ENCODE peak calls at places on chromosomes 4 and X, in five cellular contexts. Y is A549, Z is astrocyte of the spinal cord, M is AG10803, S is progenitor cell of endocrine pancreas. K is an unnamed sample.

GRCh38 chr4:7187691-7188090 is 4.6 kb upstream of the SORCS2 start:
- DNase-seq in Y (no peak), Z (no peak), M (no peak), S (no peak), K (no peak)

GRCh38 chrX:55648434-55648833 is 25.2 kb downstream of the FOXR2 start:
- DNase-seq in Y (no peak), Z (no peak), M (no peak), S (no peak), K (no peak)

GRCh38 chr4:111775908-111776307 is 369.3 kb upstream of the FAM241A start:
- DNase-seq in Y (no peak), Z (no peak), M (peak), S (no peak), K (no peak)

GRCh38 chrX:41946230-41946629 is 22.9 kb upstream of the CASK start:
- DNase-seq in Y (no peak), Z (no peak), M (no peak), S (no peak), K (no peak)

GRCh38 chr4:105896984-105897760 is 1.9 kb downstream of the NPNT start:
- DNase-seq in Y (no peak), Z (no peak), M (no peak), S (no peak), K (no peak)

GRCh38 chrX:38694394-38694793 is 106.9 kb upstream of the MID1IP1 start:
- DNase-seq in Y (no peak), Z (no peak), M (no peak), S (no peak), K (no peak)

GRCh38 chr4:109302366-109303140 is at the start of gene COL25A1:
- DNase-seq in Y (peak), Z (peak), M (peak), S (peak), K (no peak)

GRCh38 chr4:182073278-182073677 is 169.9 kb upstream of the TENM3 start:
- DNase-seq in Y (no peak), Z (no peak), M (no peak), S (no peak), K (no peak)

GRCh38 chr4:184850431-184851199 is 24.8 kb upstream of the ACSL1 start:
- DNase-seq in Y (no peak), Z (no peak), M (no peak), S (no peak), K (no peak)

GRCh38 chrX:140526138-140526537 is 21.3 kb upstream of the SOX3 start:
- DNase-seq in Y (no peak), Z (peak), M (peak), S (no peak), K (no peak)

GRCh38 chr4:55002431-55002830 is 123.0 kb downstream of the KDR start:
- DNase-seq in Y (no peak), Z (no peak), M (no peak), S (no peak), K (no peak)

GRCh38 chr4:163758032-163758431 is 263.5 kb downstream of the TMA16 start:
- DNase-seq in Y (no peak), Z (no peak), M (no peak), S (no peak), K (no peak)

GRCh38 chrX:48899078-48899410 is 1.3 kb downstream of the PQBP1 start:
- DNase-seq in Y (no peak), Z (no peak), M (no peak), S (no peak), K (no peak)

GRCh38 chr4:13481569-13481968 is 2.6 kb downstream of the RAB28 start:
- DNase-seq in Y (peak), Z (peak), M (peak), S (no peak), K (no peak)

GRCh38 chrX:19342331-19342906 is 1.3 kb upstream of the PDHA1 start:
- DNase-seq in Y (no peak), Z (peak), M (no peak), S (no peak), K (no peak)

GRCh38 chrX:43121637-43122036 is 343.7 kb upstream of the PPP1R2C start:
- DNase-seq in Y (no peak), Z (no peak), M (no peak), S (no peak), K (no peak)

GRCh38 chr4:152479428-152480026 is 56.4 kb downstream of the FBXW7 start:
- DNase-seq in Y (no peak), Z (peak), M (peak), S (no peak), K (no peak)

GRCh38 chr4:150230556-150230955 is 152.3 kb downstream of the DCLK2 start:
- DNase-seq in Y (no peak), Z (no peak), M (no peak), S (no peak), K (no peak)

GRCh38 chr4:158873795-158874359 is 105.1 kb downstream of the FNIP2 start:
- DNase-seq in Y (peak), Z (peak), M (peak), S (no peak), K (peak)

GRCh38 chrX:69307736-69308135 is 142.5 kb upstream of the PJA1 start:
- DNase-seq in Y (no peak), Z (no peak), M (no peak), S (no peak), K (no peak)

GRCh38 chr4:128166982-128167381 is 105.9 kb downstream of the LARP1B start:
- DNase-seq in Y (no peak), Z (no peak), M (no peak), S (no peak), K (no peak)

GRCh38 chrX:9240956-9241355 is 207.0 kb upstream of the FAM9B start:
- DNase-seq in Y (no peak), Z (no peak), M (no peak), S (no peak), K (no peak)

GRCh38 chr4:48478273-48478672 is 4.9 kb upstream of the SLC10A4 start:
- DNase-seq in Y (no peak), Z (no peak), M (no peak), S (no peak), K (no peak)

GRCh38 chr4:7105261-7105660 is 37.4 kb upstream of the GRPEL1 start:
- DNase-seq in Y (no peak), Z (no peak), M (no peak), S (no peak), K (no peak)

GRCh38 chrX:136310411-136310810 is 9.6 kb downstream of the ADGRG4 start:
- DNase-seq in Y (peak), Z (peak), M (no peak), S (no peak), K (no peak)

GRCh38 chr4:145061325-145061920 is 36.6 kb downstream of the ANAPC10 start:
- DNase-seq in Y (peak), Z (peak), M (peak), S (no peak), K (peak)
- TF ChIP-seq CTCF in Y (peak), Z (peak), M (peak), S (peak), K (peak)

GRCh38 chr4:39655206-39655605 is 16.5 kb upstream of the SMIM14 start:
- DNase-seq in Y (no peak), Z (no peak), M (no peak), S (no peak), K (no peak)
- TF ChIP-seq CTCF in Y (no peak), Z (no peak), M (no peak), S (no peak), K (no peak)

GRCh38 chrX:16825306-16826035 is 39.2 kb downstream of the TXLNG start:
- DNase-seq in Y (peak), Z (no peak), M (peak), S (no peak), K (peak)

GRCh38 chrX:16827225-16827624 is 41.0 kb downstream of the TXLNG start:
- DNase-seq in Y (no peak), Z (peak), M (peak), S (no peak), K (no peak)

GRCh38 chrX:16822723-16823122 is 36.5 kb downstream of the TXLNG start:
- DNase-seq in Y (no peak), Z (peak), M (peak), S (no peak), K (no peak)

GRCh38 chrX:16828126-16828908 is 41.8 kb downstream of the RBBP7 start:
- DNase-seq in Y (peak), Z (peak), M (peak), S (no peak), K (peak)

DNA sequence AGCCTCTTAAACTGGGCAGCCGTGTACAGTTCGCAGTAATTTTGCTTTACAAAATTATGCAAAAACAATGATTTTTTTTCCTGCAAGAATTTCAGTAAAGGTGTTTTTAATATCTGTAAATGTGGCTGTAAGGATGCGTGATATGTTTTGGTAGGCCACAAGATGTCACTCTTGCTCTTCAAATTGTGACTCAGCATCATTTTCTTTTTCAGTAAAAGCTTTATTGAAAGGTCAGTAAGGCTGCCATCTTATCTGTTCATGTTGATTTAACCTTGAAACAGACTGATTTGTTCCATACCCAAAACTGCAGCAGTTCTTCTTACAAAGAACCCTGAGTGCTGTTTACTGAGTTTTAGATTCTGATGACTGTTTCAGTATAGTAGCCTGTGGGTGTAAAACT is 39.9 kb downstream of the TXLNG start:
- DNase-seq in Y (peak), Z (peak), M (peak), S (no peak), K (peak)
- TF ChIP-seq CTCF in Y (peak), Z (peak), M (peak), S (peak), K (peak)

DNA sequence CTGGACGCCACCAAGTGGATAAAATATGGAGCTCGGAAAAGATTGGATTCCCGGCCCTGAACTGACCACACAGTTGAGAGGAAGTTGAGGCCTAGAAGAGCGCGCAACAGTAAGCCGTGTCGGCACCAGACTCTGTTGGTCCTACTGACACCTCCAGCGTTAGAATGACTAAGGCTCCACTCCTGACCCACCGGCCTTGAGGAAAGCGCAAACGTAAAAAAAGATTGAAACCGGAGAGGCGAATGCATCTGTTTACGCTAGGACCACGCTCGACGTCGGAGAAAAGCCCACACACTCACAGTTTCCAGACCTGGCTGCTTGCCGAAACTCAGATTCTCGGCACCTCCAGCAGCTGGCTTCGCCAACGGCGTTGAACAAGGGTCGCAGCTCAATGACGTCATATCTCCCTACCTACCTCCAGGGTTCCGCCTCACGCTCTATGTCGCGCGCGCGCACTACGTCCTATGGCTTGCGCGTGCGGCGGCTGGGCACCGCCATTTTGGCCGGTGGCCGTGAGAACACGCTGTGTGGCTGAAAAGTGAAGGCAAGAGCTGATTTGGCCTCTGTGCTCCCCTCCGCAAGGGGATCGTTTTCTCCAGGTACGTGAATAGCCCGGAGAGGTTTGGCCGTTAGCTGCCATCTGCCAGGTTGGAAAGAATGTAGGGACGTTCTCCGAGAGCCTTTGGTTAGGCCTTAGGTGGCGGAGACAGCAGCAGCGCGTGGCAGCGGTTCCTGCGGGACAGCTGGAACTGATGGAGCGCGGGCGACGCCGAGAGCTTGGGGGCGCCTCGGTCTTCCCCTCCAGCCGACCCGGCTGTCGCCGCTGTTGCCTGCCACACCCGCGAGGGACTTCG is at the start of the genes ABCE1 and ANAPC10:
- DNase-seq in Y (peak), Z (peak), M (peak), S (peak), K (peak)
- TF ChIP-seq CTCF in Y (peak), Z (peak), M (peak), S (no peak), K (peak)

GRCh38 chrX:12702509-12703091 is 88.6 kb upstream of the PRPS2 start:
- DNase-seq in Y (peak), Z (no peak), M (no peak), S (no peak), K (no peak)
- TF ChIP-seq CTCF in Y (peak), Z (peak), M (peak), S (peak), K (peak)

DNA sequence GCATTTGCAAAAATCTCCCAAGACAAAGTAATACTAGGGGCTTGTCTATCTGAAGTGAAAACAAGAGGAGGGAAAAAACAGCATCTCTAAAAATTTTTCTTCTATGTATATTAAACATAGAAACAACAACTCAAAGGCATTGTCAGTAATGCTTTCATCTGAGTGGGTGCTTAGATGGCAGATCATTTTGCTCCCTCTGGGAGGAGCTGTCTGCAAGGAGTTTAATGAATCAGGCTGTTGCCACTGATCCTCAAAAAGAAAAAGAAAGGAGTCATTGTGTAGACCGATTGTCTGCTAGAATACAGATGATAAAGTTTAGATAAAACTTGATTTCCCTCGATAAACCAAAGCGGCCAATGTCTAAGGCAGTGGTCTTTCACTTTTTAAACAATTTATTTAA is 49.7 kb upstream of the KLHL8 start:
- DNase-seq in Y (peak), Z (peak), M (peak), S (no peak), K (no peak)
- TF ChIP-seq CTCF in Y (peak), Z (peak), M (peak), S (peak), K (peak)

DNA sequence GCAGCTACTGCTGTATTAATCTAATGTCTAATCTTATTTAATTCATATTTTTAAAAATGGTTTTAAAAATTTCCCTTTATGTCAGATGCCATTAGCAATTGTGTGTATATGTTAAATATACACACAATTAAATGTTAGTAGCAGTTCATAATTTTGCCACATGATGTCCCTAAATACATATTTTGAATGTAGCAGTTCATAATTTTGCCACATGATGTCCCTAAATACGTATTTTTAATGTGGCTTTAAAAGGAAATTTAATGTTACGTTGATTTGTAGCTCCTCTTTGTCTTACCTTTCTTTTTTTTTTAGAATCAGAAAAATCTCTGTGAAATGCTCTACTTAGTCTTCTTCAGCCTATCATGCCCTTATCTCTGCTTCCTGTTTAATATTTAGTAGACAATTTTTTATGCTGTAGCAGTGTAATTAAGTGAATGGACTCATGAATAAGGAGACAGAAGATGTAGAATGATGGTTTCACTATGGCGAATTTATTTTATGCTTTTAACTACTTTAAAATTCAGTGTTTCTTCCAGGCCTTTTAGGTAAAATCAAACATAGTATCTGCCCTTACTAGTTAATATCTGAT is 26.1 kb downstream of the RBM46 start:
- DNase-seq in Y (peak), Z (peak), M (peak), S (no peak), K (peak)
- TF ChIP-seq CTCF in Y (peak), Z (peak), M (peak), S (peak), K (peak)

DNA sequence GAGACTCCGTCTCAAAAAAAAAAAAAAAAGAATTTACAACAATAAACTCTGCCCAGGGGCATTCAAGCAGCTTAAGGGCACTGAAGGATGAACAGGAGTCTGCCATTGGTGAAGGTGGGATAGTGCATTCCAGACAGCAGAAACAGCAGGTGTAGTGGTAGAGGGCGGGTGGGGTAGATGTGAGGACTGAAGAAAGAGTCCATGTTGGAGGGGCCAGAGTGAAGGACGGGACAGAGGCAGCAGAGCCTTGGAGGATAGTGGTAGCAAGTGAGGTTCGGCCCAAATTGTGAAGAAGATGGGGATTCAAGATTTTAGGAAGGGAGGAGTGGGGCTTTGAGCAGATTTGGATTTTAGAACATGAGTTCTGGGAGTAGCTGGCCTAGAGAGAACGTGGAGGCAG is 75.7 kb downstream of the MED28 start:
- DNase-seq in Y (no peak), Z (no peak), M (no peak), S (no peak), K (no peak)
- TF ChIP-seq CTCF in Y (no peak), Z (no peak), M (no peak), S (no peak), K (no peak)

GRCh38 chr4:81919238-81919637 is 447.5 kb upstream of the RASGEF1B start:
- DNase-seq in Y (peak), Z (no peak), M (no peak), S (no peak), K (no peak)
- TF ChIP-seq CTCF in Y (no peak), Z (peak), M (peak), S (peak), K (peak)

DNA sequence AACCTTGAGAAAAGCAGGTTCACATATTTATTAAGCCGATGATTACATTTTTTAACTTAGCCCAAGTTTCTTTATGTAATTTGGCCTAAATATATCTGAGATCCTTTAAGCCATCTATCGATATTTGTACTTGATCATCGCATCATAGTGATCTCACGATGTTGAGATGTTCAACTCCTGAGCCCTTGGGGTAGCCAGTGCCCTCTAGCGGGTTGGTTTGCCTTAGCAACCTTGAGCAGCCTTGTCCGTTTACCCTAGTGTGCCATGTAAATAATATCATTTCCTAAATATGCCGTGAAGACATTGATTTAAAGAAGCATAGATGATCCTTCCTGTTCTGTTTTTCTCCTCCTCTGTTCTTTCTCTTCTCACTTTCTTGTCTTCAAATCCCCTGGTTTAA is 432.2 kb downstream of the RPA4 start:
- DNase-seq in Y (peak), Z (no peak), M (no peak), S (no peak), K (no peak)
- TF ChIP-seq CTCF in Y (peak), Z (no peak), M (no peak), S (peak), K (no peak)